ENCODE peak calls at places on chromosomes 12 and 14, in four cellular contexts. T is left cardiac atrium; S is activated CD8-positive, alpha-beta memory T cell treated with anti-CD3 and anti-CD28 coated beads for 1 hour; A is ELF-1. E is an unnamed sample.

GRCh38 chr12:131067993-131068942 is 114.6 kb downstream of the ADGRD1 start:
- DNase-seq in T (no peak), S (no peak), A (no peak), E (no peak)

GRCh38 chr12:124188561-124189405 is 106.1 kb upstream of the RFLNA start:
- DNase-seq in T (no peak), S (no peak), A (peak; percentile 77), E (peak; percentile 17)

GRCh38 chr14:104157303-104157928 is 19.0 kb downstream of the KIF26A start:
- DNase-seq in T (no peak), S (no peak), A (peak; percentile 72), E (no peak)

GRCh38 chr12:27946396-27946795 is 26.1 kb downstream of the PTHLH start:
- DNase-seq in T (no peak), S (no peak), A (no peak), E (no peak)

GRCh38 chr14:103071544-103072251 is 12.3 kb upstream of the LBHD2 start:
- DNase-seq in T (no peak), S (no peak), A (peak; percentile 22), E (no peak)

GRCh38 chr12:124837958-124838803 is 25.5 kb downstream of the SCARB1 start:
- DNase-seq in T (peak; percentile 77), S (no peak), A (peak; percentile 89), E (peak; percentile 63)

GRCh38 chr12:4112734-4113396 is 160.7 kb upstream of the CCND2 start:
- DNase-seq in T (no peak), S (no peak), A (no peak), E (no peak)

GRCh38 chr12:104426926-104427546 is 29.7 kb upstream of the CHST11 start:
- DNase-seq in T (no peak), S (no peak), A (no peak), E (no peak)

GRCh38 chr14:106276326-106277267 is 750.2 kb downstream of the TMEM121 start:
- DNase-seq in T (no peak), S (no peak), A (no peak), E (no peak)

GRCh38 chr12:17017402-17017801 is 411.4 kb upstream of the LMO3 start:
- DNase-seq in T (no peak), S (no peak), A (no peak), E (no peak)

GRCh38 chr14:53608369-53608768 is 348.3 kb downstream of the BMP4 start:
- DNase-seq in T (no peak), S (no peak), A (no peak), E (no peak)

GRCh38 chr14:71319646-71320045 is 412.4 kb downstream of the PCNX1 start:
- DNase-seq in T (no peak), S (no peak), A (no peak), E (no peak)

GRCh38 chr12:122851820-122852219 is 16.6 kb downstream of the HIP1R start:
- DNase-seq in T (no peak), S (no peak), A (no peak), E (no peak)

GRCh38 chr12:12726543-12727093 is 9.4 kb downstream of the CDKN1B start:
- DNase-seq in T (no peak), S (no peak), A (no peak), E (no peak)

GRCh38 chr14:101087614-101088394 is 184.3 kb upstream of the RTL1 start:
- DNase-seq in T (peak; percentile 15), S (no peak), A (no peak), E (no peak)

GRCh38 chr14:91143862-91144261 is 30.0 kb downstream of the DGLUCY start:
- DNase-seq in T (peak; percentile 73), S (no peak), A (no peak), E (no peak)

GRCh38 chr14:73732006-73732405 is 17.8 kb upstream of the PNMA1 start:
- DNase-seq in T (no peak), S (no peak), A (no peak), E (no peak)

GRCh38 chr14:97777622-97778021 is 980.4 kb downstream of the VRK1 start:
- DNase-seq in T (no peak), S (no peak), A (no peak), E (no peak)

GRCh38 chr12:52074006-52074405 is 4.2 kb downstream of the ATG101 start:
- DNase-seq in T (peak; percentile 47), S (no peak), A (no peak), E (no peak)

GRCh38 chr14:60722836-60723217 is 1.3 kb downstream of the SIX4 start:
- DNase-seq in T (no peak), S (no peak), A (no peak), E (no peak)

GRCh38 chr14:98708555-98708954 is 563.4 kb downstream of the BCL11B start:
- DNase-seq in T (no peak), S (no peak), A (no peak), E (no peak)

GRCh38 chr14:94965551-94966339 is 191.6 kb downstream of the DICER1 start:
- DNase-seq in T (no peak), S (no peak), A (no peak), E (no peak)

GRCh38 chr12:66269757-66270383 is 32.4 kb upstream of the HELB start:
- DNase-seq in T (no peak), S (no peak), A (peak; percentile 41), E (no peak)

GRCh38 chr12:88206636-88207035 is 64.5 kb downstream of the TMTC3 start:
- DNase-seq in T (no peak), S (no peak), A (no peak), E (no peak)

GRCh38 chr14:102451064-102451352 is 58.6 kb downstream of the ANKRD9 start:
- DNase-seq in T (no peak), S (no peak), A (no peak), E (peak; percentile 7)

GRCh38 chr12:67483871-67484554 is 164.5 kb upstream of the DYRK2 start:
- DNase-seq in T (no peak), S (no peak), A (peak; percentile 68), E (no peak)

GRCh38 chr14:95504135-95505029 is 12.1 kb downstream of the SYNE3 start:
- DNase-seq in T (no peak), S (no peak), A (no peak), E (no peak)

GRCh38 chr12:7289743-7290142 is 14.1 kb upstream of the ACSM4 start:
- DNase-seq in T (no peak), S (no peak), A (no peak), E (no peak)

GRCh38 chr12:53696285-53696654 is 20.4 kb upstream of the ATP5MC2 start:
- DNase-seq in T (peak; percentile 69), S (no peak), A (peak; percentile 89), E (peak; percentile 99)

GRCh38 chr12:50525422-50525821 is 20.6 kb downstream of the DIP2B start:
- DNase-seq in T (no peak), S (no peak), A (no peak), E (no peak)

GRCh38 chr14:42222924-42223471 is 616.3 kb downstream of the LRFN5 start:
- DNase-seq in T (no peak), S (no peak), A (peak; percentile 16), E (no peak)

E was measured in cerebellar nuclear complex.